ENCODE peak calls at places on chromosomes 16 and 17, in five cellular contexts. One of them, this sample, is unnamed.

GRCh38 chr17:81066072-81066471 is 31.1 kb downstream of the BAIAP2 start:
- DNase-seq in NCI-H460: no peak
- DNase-seq in T-cell: no peak
- DNase-seq in stomach: peak
- DNase-seq in spleen: no peak
- DNase-seq in this sample: no peak

GRCh38 chr17:1752425-1752941 is 9.4 kb upstream of the SERPINF1 start:
- DNase-seq in stomach: no peak
- DNase-seq in T-cell: no peak
- DNase-seq in spleen: peak
- DNase-seq in NCI-H460: no peak
- DNase-seq in this sample: peak

GRCh38 chr16:19382084-19382801 is 35.4 kb upstream of the TMC5 start:
- DNase-seq in spleen: no peak
- DNase-seq in T-cell: no peak
- DNase-seq in stomach: peak
- DNase-seq in NCI-H460: peak
- DNase-seq in this sample: no peak

GRCh38 chr17:83092186-83092585 is 12.8 kb downstream of the METRNL start:
- DNase-seq in stomach: no peak
- DNase-seq in NCI-H460: no peak
- DNase-seq in T-cell: no peak
- DNase-seq in spleen: no peak
- DNase-seq in this sample: no peak

GRCh38 chr17:35684046-35684802 is 47.2 kb upstream of the RASL10B start:
- DNase-seq in stomach: no peak
- DNase-seq in T-cell: no peak
- DNase-seq in NCI-H460: no peak
- DNase-seq in spleen: no peak
- DNase-seq in this sample: no peak

GRCh38 chr17:3921853-3922319 is 5.6 kb upstream of the P2RX1 start:
- DNase-seq in spleen: no peak
- DNase-seq in stomach: no peak
- DNase-seq in T-cell: no peak
- DNase-seq in NCI-H460: no peak
- DNase-seq in this sample: no peak

GRCh38 chr17:33140413-33141099 is 148.9 kb downstream of the SPACA3 start:
- DNase-seq in NCI-H460: no peak
- DNase-seq in stomach: no peak
- DNase-seq in T-cell: no peak
- DNase-seq in spleen: no peak
- DNase-seq in this sample: no peak

GRCh38 chr16:11391576-11391975 is 46.3 kb downstream of the RMI2 start:
- DNase-seq in stomach: peak
- DNase-seq in NCI-H460: no peak
- DNase-seq in spleen: peak
- DNase-seq in T-cell: no peak
- DNase-seq in this sample: peak

GRCh38 chr17:58121925-58122324 is 26.3 kb upstream of the OR4D1 start:
- DNase-seq in spleen: no peak
- DNase-seq in stomach: no peak
- DNase-seq in T-cell: peak
- DNase-seq in NCI-H460: peak
- DNase-seq in this sample: no peak

GRCh38 chr17:66353937-66354401 is 51.6 kb downstream of the PRKCA start:
- DNase-seq in NCI-H460: no peak
- DNase-seq in T-cell: no peak
- DNase-seq in stomach: no peak
- DNase-seq in spleen: no peak
- DNase-seq in this sample: no peak

GRCh38 chr17:51860934-51861561 is 297.5 kb downstream of the CA10 start:
- DNase-seq in spleen: no peak
- DNase-seq in NCI-H460: peak
- DNase-seq in stomach: no peak
- DNase-seq in T-cell: no peak
- DNase-seq in this sample: peak

GRCh38 chr17:7588553-7589203 is 1.2 kb downstream of the SOX15 start:
- DNase-seq in T-cell: no peak
- DNase-seq in stomach: no peak
- DNase-seq in spleen: no peak
- DNase-seq in NCI-H460: no peak
- DNase-seq in this sample: no peak

GRCh38 chr17:38881600-38882191 is 11.8 kb downstream of the LASP1 start:
- DNase-seq in spleen: no peak
- DNase-seq in T-cell: no peak
- DNase-seq in stomach: peak
- DNase-seq in NCI-H460: no peak
- DNase-seq in this sample: no peak

GRCh38 chr17:61402978-61403845 is 3.6 kb downstream of the TBX2 start:
- DNase-seq in stomach: no peak
- DNase-seq in spleen: peak
- DNase-seq in T-cell: no peak
- DNase-seq in NCI-H460: no peak
- DNase-seq in this sample: no peak

GRCh38 chr16:52070341-52071057 is 476.4 kb downstream of the TOX3 start:
- DNase-seq in stomach: no peak
- DNase-seq in spleen: no peak
- DNase-seq in NCI-H460: no peak
- DNase-seq in T-cell: no peak
- DNase-seq in this sample: no peak

GRCh38 chr17:82720204-82720603 is 3.7 kb downstream of the FN3KRP start:
- DNase-seq in spleen: peak
- DNase-seq in NCI-H460: no peak
- DNase-seq in stomach: no peak
- DNase-seq in T-cell: no peak
- DNase-seq in this sample: no peak

GRCh38 chr17:48790607-48791127 is 26.4 kb downstream of the TTLL6 start:
- DNase-seq in stomach: no peak
- DNase-seq in spleen: no peak
- DNase-seq in NCI-H460: no peak
- DNase-seq in T-cell: no peak
- DNase-seq in this sample: no peak

GRCh38 chr17:39174907-39175694 is 9.1 kb upstream of the ARL5C start:
- DNase-seq in stomach: peak
- DNase-seq in NCI-H460: peak
- DNase-seq in T-cell: peak
- DNase-seq in spleen: peak
- DNase-seq in this sample: peak

GRCh38 chr17:70254735-70255460 is 85.6 kb downstream of the KCNJ2 start:
- DNase-seq in spleen: no peak
- DNase-seq in NCI-H460: no peak
- DNase-seq in T-cell: no peak
- DNase-seq in stomach: no peak
- DNase-seq in this sample: no peak

GRCh38 chr17:50279181-50279526 is 4.9 kb downstream of the TMEM92 start:
- DNase-seq in NCI-H460: no peak
- DNase-seq in T-cell: no peak
- DNase-seq in stomach: no peak
- DNase-seq in spleen: no peak
- DNase-seq in this sample: no peak

GRCh38 chr17:59786536-59787319 is 79.3 kb downstream of the VMP1 start:
- DNase-seq in spleen: no peak
- DNase-seq in NCI-H460: peak
- DNase-seq in T-cell: peak
- DNase-seq in stomach: peak
- DNase-seq in this sample: peak

GRCh38 chr16:2468725-2469398 is 2.2 kb upstream of the NTN3 start:
- DNase-seq in NCI-H460: no peak
- DNase-seq in stomach: no peak
- DNase-seq in T-cell: no peak
- DNase-seq in spleen: no peak
- DNase-seq in this sample: peak

GRCh38 chr17:75346906-75347305 is 57.7 kb upstream of the SLC25A19 start:
- DNase-seq in spleen: no peak
- DNase-seq in stomach: no peak
- DNase-seq in NCI-H460: no peak
- DNase-seq in T-cell: no peak
- DNase-seq in this sample: no peak

GRCh38 chr17:46199379-46199778 is 6.2 kb upstream of the KANSL1 start:
- DNase-seq in T-cell: no peak
- DNase-seq in stomach: no peak
- DNase-seq in NCI-H460: no peak
- DNase-seq in spleen: no peak
- DNase-seq in this sample: no peak

This sample was measured in body of pancreas.